ENCODE peak calls at places on chromosomes 16 and 17, in seven cellular contexts. C is GF-D8; B is H9; I is activated naive CD8-positive, alpha-beta T cell treated with anti-CD3 and anti-CD28 coated beads, Interleukin-2, amount 50 U/mL, for 16 hours; S is BE2C; U is CD4-positive, alpha-beta T cell; Z is stimulated activated CD4-positive, alpha-beta T cell treated with anti-CD3 and anti-CD28 coated beads, Interleukin-1b, Interleukin-23, amount 100 ng/mL, for 1 hour. L is an unnamed sample.

GRCh38 chr16:75138636-75139035 is 9.7 kb upstream of the ZFP1 start:
- DNase-seq in B (peak), C (no peak), Z (no peak), U (no peak), I (no peak), S (peak), L (no peak)

GRCh38 chr17:68707032-68707431 is 105.9 kb upstream of the FAM20A start:
- DNase-seq in U (no peak), S (no peak), I (no peak), B (no peak), Z (no peak), C (no peak), L (peak)

GRCh38 chr17:49980703-49981197 is 11.8 kb downstream of the DLX4 start:
- DNase-seq in C (no peak), U (no peak), Z (no peak), B (peak), I (no peak), S (peak), L (peak)

GRCh38 chr17:58153046-58153445 is 4.9 kb downstream of the OR4D1 start:
- DNase-seq in B (no peak), C (peak), S (no peak), Z (peak), I (no peak), U (peak), L (no peak)

GRCh38 chr17:17859909-17860760 is 23.3 kb upstream of the SREBF1 start:
- DNase-seq in C (peak), B (peak), S (peak), I (peak), U (peak), Z (peak), L (peak)

GRCh38 chr16:47008174-47008573 is 34.7 kb upstream of the DNAJA2 start:
- DNase-seq in Z (no peak), C (no peak), I (no peak), B (no peak), U (no peak), S (no peak), L (no peak)

GRCh38 chr16:46743232-46743719 is 4.9 kb downstream of the MYLK3 start:
- DNase-seq in U (no peak), B (peak), S (no peak), Z (no peak), C (peak), I (no peak), L (no peak)

GRCh38 chr17:75774988-75775668 is 9.5 kb upstream of the UNK start:
- DNase-seq in B (peak), I (no peak), Z (no peak), S (no peak), C (no peak), U (no peak), L (no peak)

GRCh38 chr17:79083191-79083971 is 8.8 kb downstream of the ENGASE start:
- DNase-seq in I (no peak), U (no peak), B (no peak), S (no peak), C (no peak), Z (no peak), L (no peak)

GRCh38 chr17:42791948-42792347 is 6.6 kb downstream of the COA3 start:
- DNase-seq in C (no peak), Z (no peak), I (no peak), B (no peak), S (no peak), U (no peak), L (no peak)

GRCh38 chr17:76678330-76678729 is 32.4 kb downstream of the MXRA7 start:
- DNase-seq in S (no peak), Z (no peak), I (no peak), U (peak), B (no peak), C (no peak), L (no peak)

GRCh38 chr16:2929693-2930092 is 18.0 kb downstream of the FLYWCH1 start:
- DNase-seq in C (no peak), B (no peak), Z (no peak), I (no peak), S (no peak), U (no peak), L (no peak)

GRCh38 chr16:89444151-89444723 is 46.1 kb downstream of the ANKRD11 start:
- DNase-seq in B (no peak), C (peak), I (no peak), S (no peak), Z (no peak), U (no peak), L (no peak)

L was measured in neural progenitor cell.